ENCODE peak calls at places on chromosomes 2 and 18, in seven cellular contexts. One of them, this sample, is unnamed.

GRCh38 chr18:46260016-46260878 is 156.1 kb downstream of the HAUS1 start:
- DNase-seq in GM23248: peak
- DNase-seq in T-helper 9 cell: no peak
- DNase-seq in endothelial cell: no peak
- DNase-seq in stimulated activated CD4-positive, alpha-beta T cell treated with anti-CD3 and anti-CD28 coated beads, TNF-alpha, amount 100 ng/mL, for 24 hours: no peak
- DNase-seq in small intestine: no peak
- DNase-seq in CD8-positive, alpha-beta T cell: no peak
- DNase-seq in this sample: no peak

GRCh38 chr2:217142649-217143266 is 282.9 kb upstream of the TNP1 start:
- DNase-seq in GM23248: peak
- DNase-seq in T-helper 9 cell: no peak
- DNase-seq in endothelial cell: peak
- DNase-seq in stimulated activated CD4-positive, alpha-beta T cell treated with anti-CD3 and anti-CD28 coated beads, TNF-alpha, amount 100 ng/mL, for 24 hours: no peak
- DNase-seq in small intestine: peak
- DNase-seq in CD8-positive, alpha-beta T cell: no peak
- DNase-seq in this sample: no peak

GRCh38 chr2:16628316-16628715 is 37.3 kb downstream of the CYRIA start:
- DNase-seq in GM23248: no peak
- DNase-seq in T-helper 9 cell: no peak
- DNase-seq in endothelial cell: no peak
- DNase-seq in stimulated activated CD4-positive, alpha-beta T cell treated with anti-CD3 and anti-CD28 coated beads, TNF-alpha, amount 100 ng/mL, for 24 hours: no peak
- DNase-seq in small intestine: no peak
- DNase-seq in CD8-positive, alpha-beta T cell: no peak
- DNase-seq in this sample: no peak

GRCh38 chr18:50218432-50219197 is 23.7 kb upstream of the MYO5B start:
- DNase-seq in GM23248: peak
- DNase-seq in T-helper 9 cell: peak
- DNase-seq in endothelial cell: peak
- DNase-seq in stimulated activated CD4-positive, alpha-beta T cell treated with anti-CD3 and anti-CD28 coated beads, TNF-alpha, amount 100 ng/mL, for 24 hours: no peak
- DNase-seq in small intestine: peak
- DNase-seq in CD8-positive, alpha-beta T cell: peak
- DNase-seq in this sample: peak

GRCh38 chr2:197168705-197169104 is 141.9 kb downstream of the ANKRD44 start:
- DNase-seq in GM23248: peak
- DNase-seq in T-helper 9 cell: peak
- DNase-seq in endothelial cell: peak
- DNase-seq in stimulated activated CD4-positive, alpha-beta T cell treated with anti-CD3 and anti-CD28 coated beads, TNF-alpha, amount 100 ng/mL, for 24 hours: peak
- DNase-seq in small intestine: peak
- DNase-seq in CD8-positive, alpha-beta T cell: peak
- DNase-seq in this sample: peak

GRCh38 chr18:36265035-36265434 is 32.5 kb upstream of the FHOD3 start:
- DNase-seq in GM23248: no peak
- DNase-seq in T-helper 9 cell: no peak
- DNase-seq in endothelial cell: no peak
- DNase-seq in stimulated activated CD4-positive, alpha-beta T cell treated with anti-CD3 and anti-CD28 coated beads, TNF-alpha, amount 100 ng/mL, for 24 hours: no peak
- DNase-seq in small intestine: no peak
- DNase-seq in CD8-positive, alpha-beta T cell: no peak
- DNase-seq in this sample: no peak

GRCh38 chr2:173997269-173997668 is 32.1 kb upstream of the SP3 start:
- DNase-seq in GM23248: peak
- DNase-seq in T-helper 9 cell: no peak
- DNase-seq in endothelial cell: no peak
- DNase-seq in stimulated activated CD4-positive, alpha-beta T cell treated with anti-CD3 and anti-CD28 coated beads, TNF-alpha, amount 100 ng/mL, for 24 hours: no peak
- DNase-seq in small intestine: no peak
- DNase-seq in CD8-positive, alpha-beta T cell: no peak
- DNase-seq in this sample: no peak

GRCh38 chr2:164145093-164145987 is 409.5 kb upstream of the FIGN start:
- DNase-seq in GM23248: peak
- DNase-seq in T-helper 9 cell: no peak
- DNase-seq in endothelial cell: no peak
- DNase-seq in stimulated activated CD4-positive, alpha-beta T cell treated with anti-CD3 and anti-CD28 coated beads, TNF-alpha, amount 100 ng/mL, for 24 hours: no peak
- DNase-seq in small intestine: no peak
- DNase-seq in CD8-positive, alpha-beta T cell: no peak
- DNase-seq in this sample: no peak

GRCh38 chr2:198774576-198774975 is 683.2 kb downstream of the SATB2 start:
- DNase-seq in GM23248: no peak
- DNase-seq in T-helper 9 cell: no peak
- DNase-seq in endothelial cell: no peak
- DNase-seq in stimulated activated CD4-positive, alpha-beta T cell treated with anti-CD3 and anti-CD28 coated beads, TNF-alpha, amount 100 ng/mL, for 24 hours: no peak
- DNase-seq in small intestine: no peak
- DNase-seq in CD8-positive, alpha-beta T cell: no peak
- DNase-seq in this sample: no peak

GRCh38 chr2:189285962-189286648 is 106.5 kb upstream of the COL5A2 start:
- DNase-seq in GM23248: peak
- DNase-seq in T-helper 9 cell: no peak
- DNase-seq in endothelial cell: no peak
- DNase-seq in stimulated activated CD4-positive, alpha-beta T cell treated with anti-CD3 and anti-CD28 coated beads, TNF-alpha, amount 100 ng/mL, for 24 hours: no peak
- DNase-seq in small intestine: no peak
- DNase-seq in CD8-positive, alpha-beta T cell: no peak
- DNase-seq in this sample: no peak

GRCh38 chr2:236889081-236889780 is 196.5 kb upstream of the COPS8 start:
- DNase-seq in GM23248: no peak
- DNase-seq in T-helper 9 cell: no peak
- DNase-seq in endothelial cell: no peak
- DNase-seq in stimulated activated CD4-positive, alpha-beta T cell treated with anti-CD3 and anti-CD28 coated beads, TNF-alpha, amount 100 ng/mL, for 24 hours: no peak
- DNase-seq in small intestine: peak
- DNase-seq in CD8-positive, alpha-beta T cell: no peak
- DNase-seq in this sample: no peak

GRCh38 chr2:225756198-225756597 is 356.7 kb downstream of the NYAP2 start:
- DNase-seq in GM23248: no peak
- DNase-seq in T-helper 9 cell: no peak
- DNase-seq in endothelial cell: no peak
- DNase-seq in stimulated activated CD4-positive, alpha-beta T cell treated with anti-CD3 and anti-CD28 coated beads, TNF-alpha, amount 100 ng/mL, for 24 hours: no peak
- DNase-seq in small intestine: no peak
- DNase-seq in CD8-positive, alpha-beta T cell: no peak
- DNase-seq in this sample: no peak

GRCh38 chr18:41642756-41643155 is 312.3 kb upstream of the PIK3C3 start:
- DNase-seq in GM23248: peak
- DNase-seq in T-helper 9 cell: no peak
- DNase-seq in endothelial cell: no peak
- DNase-seq in stimulated activated CD4-positive, alpha-beta T cell treated with anti-CD3 and anti-CD28 coated beads, TNF-alpha, amount 100 ng/mL, for 24 hours: no peak
- DNase-seq in small intestine: no peak
- DNase-seq in CD8-positive, alpha-beta T cell: no peak
- DNase-seq in this sample: no peak

GRCh38 chr2:18525236-18525635 is 35.2 kb downstream of the RDH14 start:
- DNase-seq in GM23248: no peak
- DNase-seq in T-helper 9 cell: no peak
- DNase-seq in endothelial cell: no peak
- DNase-seq in stimulated activated CD4-positive, alpha-beta T cell treated with anti-CD3 and anti-CD28 coated beads, TNF-alpha, amount 100 ng/mL, for 24 hours: no peak
- DNase-seq in small intestine: no peak
- DNase-seq in CD8-positive, alpha-beta T cell: no peak
- DNase-seq in this sample: no peak

GRCh38 chr2:240507060-240507777 is 50.6 kb downstream of the ANKMY1 start:
- DNase-seq in GM23248: no peak
- DNase-seq in T-helper 9 cell: no peak
- DNase-seq in endothelial cell: no peak
- DNase-seq in stimulated activated CD4-positive, alpha-beta T cell treated with anti-CD3 and anti-CD28 coated beads, TNF-alpha, amount 100 ng/mL, for 24 hours: no peak
- DNase-seq in small intestine: no peak
- DNase-seq in CD8-positive, alpha-beta T cell: no peak
- DNase-seq in this sample: no peak

GRCh38 chr2:111617299-111617803 is 266.6 kb downstream of the ANAPC1 start:
- DNase-seq in GM23248: peak
- DNase-seq in T-helper 9 cell: no peak
- DNase-seq in endothelial cell: no peak
- DNase-seq in stimulated activated CD4-positive, alpha-beta T cell treated with anti-CD3 and anti-CD28 coated beads, TNF-alpha, amount 100 ng/mL, for 24 hours: no peak
- DNase-seq in small intestine: no peak
- DNase-seq in CD8-positive, alpha-beta T cell: no peak
- DNase-seq in this sample: no peak